ENCODE peak calls at places on chromosomes 6 and 20, in four cellular contexts. V is RWPE1, O is NCI-H510A treated with DMSO at 0.1 percent for 48 hours, C is kidney tubule cell. I is an unnamed sample.

GRCh38 chr6:165661416-165662001 is 1.5 kb downstream of the PDE10A start:
- DNase-seq in V (no peak), O (no peak), C (peak), I (no peak)

GRCh38 chr6:109170333-109170732 is 75.0 kb downstream of the CEP57L1 start:
- DNase-seq in V (no peak), O (no peak), C (no peak), I (no peak)

GRCh38 chr20:61131944-61132343 is 120.1 kb upstream of the CDH4 start:
- DNase-seq in V (no peak), O (no peak), C (no peak), I (no peak)

GRCh38 chr6:11710221-11710836 is 68.3 kb downstream of the ADTRP start:
- DNase-seq in V (no peak), O (no peak), C (peak), I (peak)

GRCh38 chr20:63706852-63707557 is 771 bp downstream of the ARFRP1 start:
- DNase-seq in V (peak), O (no peak), C (peak), I (no peak)

GRCh38 chr20:16428112-16428511 is 145.1 kb downstream of the KIF16B start:
- DNase-seq in V (no peak), O (no peak), C (no peak), I (no peak)

GRCh38 chr6:47242483-47243386 is 67.0 kb downstream of the TNFRSF21 start:
- DNase-seq in V (peak), O (peak), C (peak), I (peak)

GRCh38 chr6:149450679-149451360 is 34.0 kb downstream of the ZC3H12D start:
- DNase-seq in V (no peak), O (no peak), C (no peak), I (no peak)

GRCh38 chr20:21682576-21682975 is 22.9 kb upstream of the PAX1 start:
- DNase-seq in V (no peak), O (no peak), C (peak), I (no peak)

GRCh38 chr20:50185426-50185825 is 5.2 kb upstream of the CEBPB start:
- DNase-seq in V (no peak), O (no peak), C (no peak), I (no peak)

GRCh38 chr6:108750801-108751200 is 97.4 kb upstream of the ARMC2 start:
- DNase-seq in V (no peak), O (no peak), C (no peak), I (no peak)

GRCh38 chr20:48335421-48336090 is 492.2 kb downstream of the PREX1 start:
- DNase-seq in V (no peak), O (no peak), C (no peak), I (no peak)

GRCh38 chr6:97361286-97361685 is 78.3 kb upstream of the MMS22L start:
- DNase-seq in V (no peak), O (no peak), C (no peak), I (no peak)